ENCODE peak calls at places on chromosomes 5 and 9, in six cellular contexts. P is transverse colon, N is endothelial cell of umbilical vein, D is HCT116, E is body of pancreas, W is prostate gland. Z is an unnamed sample.

GRCh38 chr5:72812483-72812882 is 4.0 kb upstream of the TNPO1 start:
- DNase-seq in D (no peak), W (no peak), E (no peak), N (no peak), P (no peak), Z (no peak)

GRCh38 chr9:115997923-115998322 is 155.7 kb upstream of the PAPPA start:
- DNase-seq in P (no peak), E (no peak), N (no peak), D (no peak), W (no peak), Z (no peak)

GRCh38 chr5:107376546-107377276 is 294.0 kb downstream of the EFNA5 start:
- DNase-seq in D (no peak), E (no peak), W (no peak), P (no peak), N (no peak), Z (no peak)

GRCh38 chr9:673966-674526 is 167.5 kb upstream of the DMRT1 start:
- DNase-seq in D (no peak), P (no peak), N (no peak), E (no peak), W (no peak), Z (no peak)

GRCh38 chr5:68272289-68272688 is 56.7 kb downstream of the PIK3R1 start:
- DNase-seq in W (no peak), E (no peak), P (no peak), N (peak; percentile 32), D (no peak), Z (peak; percentile 30)

GRCh38 chr5:78293856-78294249 is 645 bp downstream of the AP3B1 start:
- DNase-seq in N (peak; percentile 31), W (no peak), D (no peak), E (no peak), P (no peak), Z (peak; percentile 44)

GRCh38 chr5:173397531-173397930 is 69.3 kb upstream of the STC2 start:
- DNase-seq in D (no peak), E (no peak), N (no peak), W (no peak), P (no peak), Z (no peak)

GRCh38 chr9:14366071-14366470 is 52.1 kb upstream of the NFIB start:
- DNase-seq in N (no peak), P (no peak), D (no peak), W (no peak), E (no peak), Z (no peak)

GRCh38 chr5:123785160-123786001 is 273.4 kb downstream of the CSNK1G3 start:
- DNase-seq in P (peak; percentile 11), D (no peak), W (no peak), E (peak; percentile 72), N (peak; percentile 54), Z (no peak)

GRCh38 chr5:88836195-88836838 is 46.7 kb downstream of the MEF2C start:
- DNase-seq in W (no peak), N (peak; percentile 63), P (no peak), D (no peak), E (no peak), Z (peak; percentile 73)

GRCh38 chr5:126007841-126008240 is 415.4 kb upstream of the GRAMD2B start:
- DNase-seq in P (no peak), D (no peak), W (no peak), N (no peak), E (no peak), Z (no peak)

GRCh38 chr5:134997015-134997414 is 29.3 kb downstream of the CATSPER3 start:
- DNase-seq in E (no peak), P (no peak), W (no peak), D (no peak), N (no peak), Z (no peak)

GRCh38 chr9:127541865-127542264 is 70.2 kb upstream of the STXBP1 start:
- DNase-seq in W (no peak), D (no peak), E (no peak), N (no peak), P (no peak), Z (no peak)

GRCh38 chr9:21747171-21747570 is 55.3 kb upstream of the MTAP start:
- DNase-seq in P (no peak), D (no peak), N (no peak), E (no peak), W (no peak), Z (no peak)

GRCh38 chr5:153122416-153122815 is 368.1 kb upstream of the GRIA1 start:
- DNase-seq in D (no peak), N (no peak), E (no peak), P (no peak), W (no peak), Z (no peak)

GRCh38 chr5:32343058-32343672 is 30.4 kb upstream of the MTMR12 start:
- DNase-seq in P (no peak), N (no peak), D (no peak), W (no peak), E (no peak), Z (no peak)

GRCh38 chr5:82894754-82895153 is 182.4 kb downstream of the TMEM167A start:
- DNase-seq in D (no peak), E (no peak), N (no peak), W (no peak), P (no peak), Z (no peak)

GRCh38 chr9:116465591-116466288 is 221.4 kb upstream of the TRIM32 start:
- DNase-seq in E (no peak), D (no peak), W (no peak), N (no peak), P (no peak), Z (peak; percentile 77)

GRCh38 chr9:123346026-123346425 is 10.0 kb upstream of the CRB2 start:
- DNase-seq in N (no peak), P (no peak), E (no peak), W (no peak), D (no peak), Z (no peak)

GRCh38 chr9:106529616-106530015 is 333.4 kb upstream of the ZNF462 start:
- DNase-seq in E (no peak), W (no peak), P (no peak), N (no peak), D (no peak), Z (no peak)

GRCh38 chr9:35731415-35732184 is 395 bp downstream of the TLN1 start:
- DNase-seq in N (no peak), E (no peak), P (no peak), D (no peak), W (no peak), Z (no peak)

GRCh38 chr9:93575706-93576295 is 583 bp upstream of the PHF2 start:
- DNase-seq in P (peak; percentile 55), N (peak; percentile 45), E (peak; percentile 39), W (peak; percentile 46), D (no peak), Z (peak; percentile 85)

GRCh38 chr5:68382640-68383039 is 167.1 kb downstream of the PIK3R1 start:
- DNase-seq in N (peak; percentile 28), E (no peak), P (no peak), D (no peak), W (no peak), Z (no peak)

GRCh38 chr5:72328172-72328571 is 8.0 kb downstream of the PTCD2 start:
- DNase-seq in E (peak; percentile 30), W (peak; percentile 14), P (no peak), D (no peak), N (no peak), Z (peak; percentile 9)

GRCh38 chr5:136053336-136054121 is 24.7 kb downstream of the TGFBI start:
- DNase-seq in D (peak; percentile 76), P (no peak), E (peak; percentile 20), W (no peak), N (peak; percentile 77), Z (no peak)
- TF ChIP-seq POLR2A in D (no peak), P (no peak), E (no peak), W (no peak), N (peak; percentile 28), Z (no peak)

DNA sequence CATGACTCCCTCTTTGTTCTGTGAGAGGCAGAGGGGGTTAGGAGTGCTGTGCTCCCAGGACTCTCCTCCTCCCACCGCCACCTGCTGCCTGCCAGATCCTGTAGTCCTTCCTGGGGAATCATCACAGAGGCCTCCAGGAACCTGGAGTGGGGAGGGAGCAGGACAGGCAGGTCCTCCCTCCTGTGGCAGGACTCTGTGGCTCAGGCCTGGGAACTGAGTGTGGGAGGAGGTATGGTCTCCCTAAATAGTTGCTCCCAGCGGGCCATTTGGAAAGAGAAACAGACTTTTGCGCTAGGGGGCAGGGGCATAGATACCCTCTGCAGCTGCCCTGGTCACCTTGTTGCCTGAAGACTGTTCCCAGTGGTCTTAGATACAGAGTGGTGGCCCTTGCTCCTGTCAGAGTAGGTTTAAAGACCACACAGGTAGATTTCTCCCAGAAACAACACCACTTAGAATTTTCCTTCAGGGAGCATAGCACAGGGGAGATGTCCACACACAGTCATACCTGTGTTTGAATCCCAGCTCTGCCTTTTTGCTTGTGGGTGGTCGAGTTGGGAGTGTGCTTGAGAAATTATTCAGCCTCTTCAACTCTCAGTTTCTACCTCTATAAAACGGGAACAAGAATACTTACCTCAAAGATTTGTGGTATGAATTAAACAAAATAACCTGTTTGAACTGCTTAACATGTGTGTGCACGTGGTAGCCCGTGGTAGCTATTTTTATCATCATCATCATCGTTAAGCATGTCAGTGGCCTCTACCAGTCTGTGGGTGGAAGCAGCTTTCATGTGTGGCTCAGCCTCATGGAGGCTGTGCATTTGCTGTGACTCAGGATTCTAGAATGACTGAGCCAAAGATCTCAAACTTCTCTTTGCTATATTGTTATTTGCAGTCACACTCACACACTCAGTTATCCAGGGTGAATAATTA is 55.8 kb downstream of the SLC22A5 start:
- DNase-seq in D (no peak), E (no peak), W (no peak), P (peak; percentile 54), N (no peak), Z (peak; percentile 88)
- TF ChIP-seq POLR2A in D (no peak), E (no peak), W (no peak), P (no peak), N (no peak), Z (no peak)

GRCh38 chr9:134986957-134987356 is 69.2 kb upstream of the FCN1 start:
- DNase-seq in D (no peak), W (no peak), N (no peak), P (no peak), E (no peak), Z (no peak)

GRCh38 chr9:134987376-134987775 is 69.7 kb upstream of the FCN1 start:
- DNase-seq in E (no peak), N (no peak), P (no peak), W (no peak), D (no peak), Z (no peak)

GRCh38 chr9:134989206-134990065 is 71.7 kb upstream of the FCN1 start:
- DNase-seq in N (no peak), D (no peak), P (no peak), E (no peak), W (no peak), Z (no peak)

GRCh38 chr9:134987906-134988700 is 70.4 kb upstream of the FCN1 start:
- DNase-seq in W (no peak), N (no peak), P (no peak), E (no peak), D (no peak), Z (no peak)

DNA sequence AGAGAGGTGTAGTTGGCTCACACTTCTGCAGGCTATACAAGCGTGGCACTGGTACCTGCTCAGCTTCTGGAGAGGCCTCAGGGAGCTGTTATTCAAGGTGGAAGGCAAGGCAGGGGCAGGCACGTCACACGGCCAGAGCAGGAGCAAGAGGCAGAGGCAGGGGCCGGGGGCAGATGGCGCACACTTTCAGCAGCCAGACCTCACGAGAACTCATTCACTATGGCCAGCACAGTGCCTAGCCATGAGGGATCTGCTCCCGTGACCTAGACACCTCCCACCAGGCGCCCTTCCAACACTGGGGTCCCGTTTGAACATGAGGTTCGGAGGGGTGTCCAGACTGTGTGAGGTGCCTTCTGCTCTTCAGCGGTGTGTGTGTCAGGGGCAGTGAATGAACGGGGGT is 71.0 kb upstream of the FCN1 start:
- DNase-seq in E (no peak), N (no peak), D (no peak), W (no peak), P (no peak), Z (no peak)
- TF ChIP-seq POLR2A in E (no peak), N (no peak), D (no peak), W (no peak), P (no peak), Z (no peak)

GRCh38 chr5:151029179-151029855 is 8.9 kb downstream of the GPX3 start:
- DNase-seq in P (no peak), E (no peak), D (no peak), N (no peak), W (no peak), Z (no peak)
- TF ChIP-seq POLR2A in P (no peak), E (no peak), D (no peak), N (no peak), W (no peak), Z (no peak)